ENCODE peak calls at places on chromosomes 7 and 10, in six cellular contexts. One of them, this sample, is unnamed.
A peak's percentile ranks its signal among the peaks of the same experiment; 100 is the strongest.

GRCh38 chr7:2399848-2400587 is 3.4 kb upstream of the CHST12 start:
- DNase-seq in sigmoid colon: peak; percentile 92
- DNase-seq in lower lobe of right lung: peak; percentile 79
- DNase-seq in heart right ventricle: peak; percentile 66
- DNase-seq in CD8-positive, alpha-beta memory T cell: no peak
- DNase-seq in cardiac muscle cell: peak; percentile 98
- DNase-seq in this sample: peak; percentile 75

GRCh38 chr7:100465702-100466311 is 1.7 kb upstream of the SPACDR start:
- DNase-seq in sigmoid colon: peak; percentile 92
- DNase-seq in lower lobe of right lung: peak; percentile 80
- DNase-seq in heart right ventricle: peak; percentile 80
- DNase-seq in CD8-positive, alpha-beta memory T cell: no peak
- DNase-seq in cardiac muscle cell: peak; percentile 84
- DNase-seq in this sample: peak; percentile 86

GRCh38 chr10:71644307-71645180 is 75.0 kb downstream of the C10orf105 start:
- DNase-seq in sigmoid colon: no peak
- DNase-seq in lower lobe of right lung: no peak
- DNase-seq in heart right ventricle: no peak
- DNase-seq in CD8-positive, alpha-beta memory T cell: no peak
- DNase-seq in cardiac muscle cell: no peak
- DNase-seq in this sample: no peak

GRCh38 chr7:29485376-29486190 is 78.1 kb upstream of the PRR15 start:
- DNase-seq in sigmoid colon: no peak
- DNase-seq in lower lobe of right lung: no peak
- DNase-seq in heart right ventricle: no peak
- DNase-seq in CD8-positive, alpha-beta memory T cell: no peak
- DNase-seq in cardiac muscle cell: no peak
- DNase-seq in this sample: no peak

GRCh38 chr7:7799138-7799537 is 80.7 kb upstream of the RPA3 start:
- DNase-seq in sigmoid colon: no peak
- DNase-seq in lower lobe of right lung: no peak
- DNase-seq in heart right ventricle: no peak
- DNase-seq in CD8-positive, alpha-beta memory T cell: no peak
- DNase-seq in cardiac muscle cell: no peak
- DNase-seq in this sample: no peak

GRCh38 chr7:131293018-131293417 is 34.7 kb upstream of the MKLN1 start:
- DNase-seq in sigmoid colon: no peak
- DNase-seq in lower lobe of right lung: no peak
- DNase-seq in heart right ventricle: peak; percentile 33
- DNase-seq in CD8-positive, alpha-beta memory T cell: no peak
- DNase-seq in cardiac muscle cell: peak; percentile 28
- DNase-seq in this sample: no peak

GRCh38 chr7:27213150-27213903 is 13.4 kb upstream of the HOXA13 start:
- DNase-seq in sigmoid colon: no peak
- DNase-seq in lower lobe of right lung: no peak
- DNase-seq in heart right ventricle: no peak
- DNase-seq in CD8-positive, alpha-beta memory T cell: no peak
- DNase-seq in cardiac muscle cell: no peak
- DNase-seq in this sample: peak; percentile 53

GRCh38 chr10:73893386-73893785 is 17.5 kb upstream of the PLAU start:
- DNase-seq in sigmoid colon: no peak
- DNase-seq in lower lobe of right lung: no peak
- DNase-seq in heart right ventricle: no peak
- DNase-seq in CD8-positive, alpha-beta memory T cell: no peak
- DNase-seq in cardiac muscle cell: no peak
- DNase-seq in this sample: no peak

GRCh38 chr7:145269418-145270161 is 433.7 kb upstream of the TPK1 start:
- DNase-seq in sigmoid colon: peak; percentile 59
- DNase-seq in lower lobe of right lung: no peak
- DNase-seq in heart right ventricle: no peak
- DNase-seq in CD8-positive, alpha-beta memory T cell: no peak
- DNase-seq in cardiac muscle cell: no peak
- DNase-seq in this sample: no peak

GRCh38 chr7:17965600-17965999 is 25.3 kb upstream of the SNX13 start:
- DNase-seq in sigmoid colon: no peak
- DNase-seq in lower lobe of right lung: no peak
- DNase-seq in heart right ventricle: no peak
- DNase-seq in CD8-positive, alpha-beta memory T cell: no peak
- DNase-seq in cardiac muscle cell: peak; percentile 21
- DNase-seq in this sample: no peak

DNA sequence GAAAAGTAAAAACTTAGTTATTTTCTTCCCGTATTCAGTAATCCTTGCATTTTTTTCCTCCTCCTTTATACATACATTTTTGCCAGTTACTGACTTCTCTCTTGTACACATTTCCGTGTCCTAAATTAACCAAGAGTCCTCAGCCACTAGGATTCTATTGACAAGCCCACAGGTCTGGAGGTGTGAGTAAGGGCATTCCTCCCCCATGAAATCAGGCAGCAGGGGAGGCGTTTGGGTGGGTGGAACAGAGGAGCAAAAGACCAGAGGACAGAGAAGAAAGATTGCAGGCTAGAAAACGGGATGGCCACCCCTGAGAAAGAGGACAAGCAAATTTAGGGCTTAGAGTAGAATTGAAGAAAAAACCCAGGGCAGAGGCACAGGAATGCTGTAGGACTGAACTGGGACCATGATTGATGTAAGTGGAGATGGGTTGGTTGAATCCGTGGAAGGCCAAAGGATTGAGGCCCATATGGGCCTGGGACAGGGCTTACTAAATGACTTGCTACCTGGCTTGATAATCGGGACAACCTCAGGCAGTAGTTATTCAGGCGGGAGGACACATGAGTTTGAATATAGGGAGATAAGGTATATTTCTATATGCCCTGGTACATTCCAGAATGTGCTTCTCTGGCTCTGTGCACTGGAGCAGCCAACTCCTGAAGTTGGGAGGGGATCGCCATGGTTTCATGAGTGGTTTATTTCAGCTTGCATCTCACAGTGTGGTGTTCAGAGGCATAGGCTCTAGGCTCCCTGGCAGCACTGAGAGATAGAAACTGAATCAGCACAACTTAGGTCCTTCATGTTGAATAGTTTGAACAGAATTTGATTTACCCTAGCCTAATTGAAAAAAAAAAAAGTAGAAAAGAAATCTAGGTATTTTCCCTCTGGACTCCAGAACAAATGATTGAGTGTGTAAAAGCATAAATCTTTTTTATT is 28.0 kb downstream of the IKZF1 start:
- DNase-seq in sigmoid colon: no peak
- DNase-seq in lower lobe of right lung: no peak
- DNase-seq in heart right ventricle: no peak
- DNase-seq in CD8-positive, alpha-beta memory T cell: no peak
- DNase-seq in cardiac muscle cell: no peak
- DNase-seq in this sample: no peak
- H3K4me1 ChIP-seq in sigmoid colon: no peaks in the 10 kb centered on the region
- H3K4me1 ChIP-seq in lower lobe of right lung: peaks cover 45% of the 10 kb centered on the region
- H3K4me1 ChIP-seq in heart right ventricle: no peaks in the 10 kb centered on the region
- H3K4me1 ChIP-seq in CD8-positive, alpha-beta memory T cell: peaks cover 97% of the 10 kb centered on the region
- H3K4me1 ChIP-seq in cardiac muscle cell: peaks cover 25% of the 10 kb centered on the region
- H3K4me1 ChIP-seq in this sample: peaks cover 14% of the 10 kb centered on the region

DNA sequence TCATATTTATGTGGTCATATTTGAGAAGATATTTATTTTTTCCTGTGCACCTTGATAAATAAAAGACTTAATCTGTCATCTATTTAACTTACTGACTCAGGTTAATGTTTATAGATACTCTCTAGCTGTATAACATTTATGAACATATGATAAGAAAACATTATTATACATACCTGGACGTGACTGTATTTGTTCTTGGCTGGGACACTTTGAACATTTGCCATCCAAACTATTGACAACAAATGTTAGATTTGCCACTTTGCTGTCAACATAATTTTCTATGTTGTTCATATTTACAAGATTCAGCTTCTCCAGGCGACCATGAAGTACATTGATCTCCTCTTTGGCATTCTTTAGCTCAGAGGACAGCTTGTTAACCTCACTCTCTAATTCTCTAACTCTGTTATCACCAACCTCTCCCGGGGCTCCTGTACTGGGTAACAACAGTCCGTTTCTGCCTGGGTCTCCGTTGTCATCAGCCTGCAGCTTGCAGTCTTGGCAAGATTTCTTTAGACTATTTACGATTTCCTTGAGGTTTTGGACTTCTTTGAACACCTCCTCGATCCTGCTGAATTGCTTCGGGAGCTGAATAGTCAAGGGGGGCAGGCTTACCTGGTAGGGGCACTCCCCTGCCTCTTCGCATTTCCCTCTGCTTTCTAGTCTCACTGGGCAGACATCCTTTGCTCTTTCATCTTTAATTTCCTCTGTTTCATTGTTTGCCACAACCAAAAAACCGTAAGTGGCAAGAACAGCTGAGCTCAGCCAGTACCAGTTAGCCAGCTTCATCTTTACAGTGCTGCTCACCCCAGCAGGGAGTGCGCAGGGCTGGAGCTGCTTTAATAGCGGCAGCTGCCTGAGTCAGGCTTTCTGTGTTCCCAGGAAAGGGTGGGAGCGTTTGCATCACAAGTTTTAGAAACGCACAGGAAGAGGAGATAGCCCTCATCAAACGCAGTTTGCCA is at the start of gene FGL2:
- DNase-seq in sigmoid colon: peak; percentile 89
- DNase-seq in lower lobe of right lung: peak; percentile 58
- DNase-seq in heart right ventricle: peak; percentile 49
- DNase-seq in CD8-positive, alpha-beta memory T cell: peak; percentile 12
- DNase-seq in cardiac muscle cell: peak; percentile 77
- DNase-seq in this sample: peak; percentile 71
- H3K27ac ChIP-seq in sigmoid colon: peak within 1 kb of the TSS; percentile 82
- H3K27ac ChIP-seq in lower lobe of right lung: peak within 1 kb of the TSS; percentile 50
- H3K27ac ChIP-seq in heart right ventricle: peak within 1 kb of the TSS; percentile 55
- H3K27ac ChIP-seq in CD8-positive, alpha-beta memory T cell: no peak within 1 kb of the TSS
- H3K27ac ChIP-seq in cardiac muscle cell: no peak within 1 kb of the TSS
- H3K27ac ChIP-seq in this sample: peak within 1 kb of the TSS; percentile 63

GRCh38 chr7:4906682-4907081 is 23.2 kb upstream of the RADIL start:
- DNase-seq in sigmoid colon: no peak
- DNase-seq in lower lobe of right lung: no peak
- DNase-seq in heart right ventricle: no peak
- DNase-seq in CD8-positive, alpha-beta memory T cell: no peak
- DNase-seq in cardiac muscle cell: peak; percentile 1
- DNase-seq in this sample: no peak

GRCh38 chr7:4904346-4904745 is 20.8 kb upstream of the RADIL start:
- DNase-seq in sigmoid colon: no peak
- DNase-seq in lower lobe of right lung: no peak
- DNase-seq in heart right ventricle: no peak
- DNase-seq in CD8-positive, alpha-beta memory T cell: no peak
- DNase-seq in cardiac muscle cell: no peak
- DNase-seq in this sample: no peak

GRCh38 chr7:4909891-4910290 is 26.4 kb upstream of the RADIL start:
- DNase-seq in sigmoid colon: no peak
- DNase-seq in lower lobe of right lung: no peak
- DNase-seq in heart right ventricle: no peak
- DNase-seq in CD8-positive, alpha-beta memory T cell: no peak
- DNase-seq in cardiac muscle cell: no peak
- DNase-seq in this sample: no peak

GRCh38 chr7:4905171-4905570 is 21.7 kb upstream of the RADIL start:
- DNase-seq in sigmoid colon: no peak
- DNase-seq in lower lobe of right lung: no peak
- DNase-seq in heart right ventricle: no peak
- DNase-seq in CD8-positive, alpha-beta memory T cell: no peak
- DNase-seq in cardiac muscle cell: no peak
- DNase-seq in this sample: no peak
- H3K4me1 ChIP-seq in sigmoid colon: no peaks in the 10 kb centered on the region
- H3K4me1 ChIP-seq in lower lobe of right lung: no peaks in the 10 kb centered on the region
- H3K4me1 ChIP-seq in heart right ventricle: no peaks in the 10 kb centered on the region
- H3K4me1 ChIP-seq in CD8-positive, alpha-beta memory T cell: no peaks in the 10 kb centered on the region
- H3K4me1 ChIP-seq in cardiac muscle cell: no peaks in the 10 kb centered on the region
- H3K4me1 ChIP-seq in this sample: no peaks in the 10 kb centered on the region

DNA sequence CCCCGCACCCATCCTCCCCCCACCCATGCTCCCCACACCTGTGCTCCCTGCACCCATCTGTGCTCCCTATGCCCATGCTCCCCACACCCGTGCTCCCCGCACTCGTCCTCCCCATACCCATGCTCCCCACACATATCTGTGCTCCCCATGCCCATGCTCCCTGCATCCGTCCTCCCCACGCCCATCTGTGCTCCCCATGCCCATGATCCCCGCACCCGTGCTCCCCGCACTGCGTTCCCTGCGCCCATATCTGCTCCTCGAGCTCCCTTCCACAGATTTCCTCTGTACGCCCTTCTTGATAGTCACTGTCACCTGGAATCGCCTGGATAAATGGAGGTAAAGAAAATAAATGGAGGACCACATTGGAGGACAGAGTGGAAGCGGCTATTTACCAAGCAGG is 9.9 kb downstream of the DIP2C start:
- DNase-seq in sigmoid colon: no peak
- DNase-seq in lower lobe of right lung: no peak
- DNase-seq in heart right ventricle: no peak
- DNase-seq in CD8-positive, alpha-beta memory T cell: no peak
- DNase-seq in cardiac muscle cell: no peak
- DNase-seq in this sample: no peak
- H3K27ac ChIP-seq in sigmoid colon: peak overlapping the region; percentile 98
- H3K27ac ChIP-seq in lower lobe of right lung: no peak overlapping the region
- H3K27ac ChIP-seq in heart right ventricle: peak overlapping the region; percentile 73
- H3K27ac ChIP-seq in CD8-positive, alpha-beta memory T cell: no peak overlapping the region
- H3K27ac ChIP-seq in cardiac muscle cell: no peak overlapping the region
- H3K27ac ChIP-seq in this sample: no peak overlapping the region

GRCh38 chr7:96826089-96826488 is 116.4 kb upstream of the SEM1 start:
- DNase-seq in sigmoid colon: no peak
- DNase-seq in lower lobe of right lung: no peak
- DNase-seq in heart right ventricle: no peak
- DNase-seq in CD8-positive, alpha-beta memory T cell: no peak
- DNase-seq in cardiac muscle cell: no peak
- DNase-seq in this sample: no peak
- H3K4me1 ChIP-seq in sigmoid colon: no peaks in the 10 kb centered on the region
- H3K4me1 ChIP-seq in lower lobe of right lung: no peaks in the 10 kb centered on the region
- H3K4me1 ChIP-seq in heart right ventricle: no peaks in the 10 kb centered on the region
- H3K4me1 ChIP-seq in CD8-positive, alpha-beta memory T cell: no peaks in the 10 kb centered on the region
- H3K4me1 ChIP-seq in cardiac muscle cell: no peaks in the 10 kb centered on the region
- H3K4me1 ChIP-seq in this sample: no peaks in the 10 kb centered on the region

GRCh38 chr7:32518534-32519140 is 23.3 kb downstream of the AVL9 start:
- DNase-seq in sigmoid colon: no peak
- DNase-seq in lower lobe of right lung: no peak
- DNase-seq in heart right ventricle: no peak
- DNase-seq in CD8-positive, alpha-beta memory T cell: no peak
- DNase-seq in cardiac muscle cell: peak; percentile 48
- DNase-seq in this sample: no peak

GRCh38 chr7:32515890-32516550 is 20.7 kb downstream of the AVL9 start:
- DNase-seq in sigmoid colon: no peak
- DNase-seq in lower lobe of right lung: no peak
- DNase-seq in heart right ventricle: no peak
- DNase-seq in CD8-positive, alpha-beta memory T cell: no peak
- DNase-seq in cardiac muscle cell: no peak
- DNase-seq in this sample: no peak

GRCh38 chr7:32519763-32520162 is 24.5 kb downstream of the AVL9 start:
- DNase-seq in sigmoid colon: no peak
- DNase-seq in lower lobe of right lung: no peak
- DNase-seq in heart right ventricle: no peak
- DNase-seq in CD8-positive, alpha-beta memory T cell: no peak
- DNase-seq in cardiac muscle cell: no peak
- DNase-seq in this sample: no peak

GRCh38 chr7:32513205-32513604 is 17.9 kb downstream of the AVL9 start:
- DNase-seq in sigmoid colon: no peak
- DNase-seq in lower lobe of right lung: no peak
- DNase-seq in heart right ventricle: no peak
- DNase-seq in CD8-positive, alpha-beta memory T cell: no peak
- DNase-seq in cardiac muscle cell: no peak
- DNase-seq in this sample: no peak

DNA sequence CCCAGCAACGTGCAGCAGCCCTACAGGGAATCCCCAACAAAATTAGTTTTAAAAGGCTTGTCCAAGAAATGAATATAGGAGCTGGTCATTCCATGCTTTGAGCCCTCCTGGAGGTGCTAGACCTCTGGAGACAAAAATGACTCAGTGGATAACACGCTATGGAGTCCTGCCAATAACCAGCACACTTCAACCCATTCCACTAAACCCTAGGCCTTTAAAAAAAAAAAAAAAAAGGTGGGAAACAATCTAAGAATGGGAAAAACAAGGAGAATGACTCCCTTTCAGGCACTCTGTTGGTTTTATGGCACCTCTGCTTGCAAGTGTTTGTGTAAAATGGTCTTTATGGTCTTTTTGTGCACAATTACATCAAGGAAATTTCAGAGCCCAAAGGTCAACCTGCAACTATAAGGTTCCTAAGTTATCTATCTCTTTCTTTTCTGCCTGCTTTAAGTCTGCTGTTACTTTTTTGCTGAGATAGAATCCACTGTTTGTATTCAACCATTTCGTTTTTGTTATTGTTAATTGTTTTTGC is 21.3 kb downstream of the AVL9 start:
- DNase-seq in sigmoid colon: no peak
- DNase-seq in lower lobe of right lung: no peak
- DNase-seq in heart right ventricle: no peak
- DNase-seq in CD8-positive, alpha-beta memory T cell: no peak
- DNase-seq in cardiac muscle cell: peak; percentile 36
- DNase-seq in this sample: no peak
- H3K27ac ChIP-seq in sigmoid colon: no peak overlapping the region
- H3K27ac ChIP-seq in lower lobe of right lung: no peak overlapping the region
- H3K27ac ChIP-seq in heart right ventricle: no peak overlapping the region
- H3K27ac ChIP-seq in CD8-positive, alpha-beta memory T cell: no peak overlapping the region
- H3K27ac ChIP-seq in cardiac muscle cell: no peak overlapping the region
- H3K27ac ChIP-seq in this sample: no peak overlapping the region